ENCODE peak calls at places on chromosomes 5 and 9, in six cellular contexts. J, U, E, P, C and G are unnamed samples.

GRCh38 chr5:81626524-81626923 is 124.4 kb downstream of the SSBP2 start:
- DNase-seq in P (no peak), J (no peak), C (no peak), E (no peak), U (no peak), G (no peak)

GRCh38 chr5:7608772-7609171 is 212.8 kb downstream of the ADCY2 start:
- DNase-seq in E (no peak), P (no peak), C (no peak), U (no peak), J (no peak), G (no peak)

GRCh38 chr5:38413696-38414095 is 142.8 kb downstream of the LIFR start:
- DNase-seq in E (no peak), J (no peak), C (no peak), U (no peak), P (no peak), G (no peak)

GRCh38 chr5:1783214-1783551 is 16.5 kb downstream of the MRPL36 start:
- DNase-seq in U (no peak), E (no peak), J (no peak), C (no peak), P (no peak), G (no peak)

GRCh38 chr5:132772291-132773070 is 4.6 kb downstream of the SEPTIN8 start:
- DNase-seq in J (no peak), U (no peak), C (no peak), P (no peak), E (no peak), G (no peak)

GRCh38 chr9:9563817-9564216 is 1049.0 kb downstream of the PTPRD start:
- DNase-seq in P (no peak), U (no peak), J (no peak), C (no peak), E (no peak), G (no peak)

GRCh38 chr5:117982691-117983090 is 1005.7 kb downstream of the DTWD2 start:
- DNase-seq in U (no peak), P (no peak), E (no peak), J (no peak), C (no peak), G (no peak)

GRCh38 chr9:91421022-91421765 is 2.4 kb downstream of the NFIL3 start:
- DNase-seq in P (peak; percentile 58), E (no peak), C (peak; percentile 43), U (no peak), J (peak; percentile 39), G (peak; percentile 38)

GRCh38 chr9:976805-977360 is 428 bp downstream of the DMRT3 start:
- DNase-seq in P (no peak), E (no peak), C (peak; percentile 33), U (no peak), J (no peak), G (no peak)

GRCh38 chr9:977361-978116 is 1.1 kb downstream of the DMRT3 start:
- DNase-seq in J (no peak), C (no peak), U (no peak), E (no peak), P (no peak), G (no peak)

GRCh38 chr9:975740-976257 is 656 bp upstream of the DMRT3 start:
- DNase-seq in P (no peak), C (no peak), U (no peak), E (no peak), J (no peak), G (no peak)

GRCh38 chr9:974993-975739 is 1.3 kb upstream of the DMRT3 start:
- DNase-seq in C (no peak), E (no peak), U (no peak), P (no peak), J (no peak), G (no peak)

GRCh38 chr9:976258-976804 is at the start of gene DMRT3:
- DNase-seq in U (no peak), J (no peak), C (peak; percentile 14), E (no peak), P (no peak), G (no peak)
- H3K4me3 ChIP-seq in U (no peak within 1 kb of the TSS), J (peak within 1 kb of the TSS; percentile 1), C (peak within 1 kb of the TSS; percentile 45), E (no peak within 1 kb of the TSS), P (no peak within 1 kb of the TSS), G (no peak within 1 kb of the TSS)

GRCh38 chr9:130421154-130421801 is 23.5 kb upstream of the ASS1 start:
- DNase-seq in C (no peak), J (no peak), P (no peak), U (no peak), E (no peak), G (no peak)
- H3K4me3 ChIP-seq in C (no peak overlapping the region), J (no peak overlapping the region), P (no peak overlapping the region), U (no peak overlapping the region), E (no peak overlapping the region), G (no peak overlapping the region)

GRCh38 chr9:129333961-129334743 is 156.1 kb upstream of the IER5L start:
- DNase-seq in U (no peak), E (no peak), C (no peak), P (peak; percentile 81), J (peak; percentile 92), G (peak; percentile 89)
- H3K4me3 ChIP-seq in U (no peak overlapping the region), E (no peak overlapping the region), C (no peak overlapping the region), P (peak overlapping the region; percentile 43), J (peak overlapping the region; percentile 28), G (no peak overlapping the region)

GRCh38 chr5:43336159-43336558 is 22.9 kb upstream of the HMGCS1 start:
- DNase-seq in E (no peak), C (no peak), U (no peak), J (no peak), P (no peak), G (no peak)

GRCh38 chr5:43335681-43336080 is 22.5 kb upstream of the HMGCS1 start:
- DNase-seq in U (no peak), E (no peak), C (no peak), P (no peak), J (no peak), G (no peak)

GRCh38 chr5:43332401-43332800 is 19.2 kb upstream of the HMGCS1 start:
- DNase-seq in J (no peak), E (no peak), C (no peak), U (no peak), P (no peak), G (no peak)
- H3K4me3 ChIP-seq in J (no peak overlapping the region), E (no peak overlapping the region), C (no peak overlapping the region), U (no peak overlapping the region), P (no peak overlapping the region), G (no peak overlapping the region)

GRCh38 chr5:115297043-115297442 is 589 bp upstream of the CCDC112 start:
- DNase-seq in J (no peak), U (no peak), C (no peak), E (no peak), P (no peak), G (no peak)
- H3K4me3 ChIP-seq in J (peak overlapping the region; percentile 85), U (peak overlapping the region; percentile 61), C (peak overlapping the region; percentile 40), E (no peak overlapping the region), P (peak overlapping the region; percentile 80), G (peak overlapping the region; percentile 84)

GRCh38 chr5:176823869-176824412 is 13.6 kb downstream of the UNC5A start:
- DNase-seq in E (no peak), J (no peak), U (no peak), C (no peak), P (no peak), G (no peak)
- H3K4me3 ChIP-seq in E (no peak overlapping the region), J (no peak overlapping the region), U (no peak overlapping the region), C (no peak overlapping the region), P (no peak overlapping the region), G (no peak overlapping the region)

GRCh38 chr5:128965638-128966302 is 482 bp downstream of the SLC27A6 start:
- DNase-seq in P (peak; percentile 40), C (no peak), J (no peak), E (no peak), U (no peak), G (no peak)
- H3K4me3 ChIP-seq in P (no peak overlapping the region), C (no peak overlapping the region), J (peak overlapping the region; percentile 58), E (no peak overlapping the region), U (no peak overlapping the region), G (peak overlapping the region; percentile 63)

GRCh38 chr5:159104058-159104651 is 4.4 kb upstream of the EBF1 start:
- DNase-seq in P (peak; percentile 44), C (no peak), E (no peak), U (no peak), J (no peak), G (peak; percentile 56)
- H3K4me3 ChIP-seq in P (no peak overlapping the region), C (no peak overlapping the region), E (no peak overlapping the region), U (no peak overlapping the region), J (peak overlapping the region; percentile 42), G (peak overlapping the region; percentile 35)